ENCODE peak calls at places on chromosomes 2 and 18, in four cellular contexts. Y, P, R and L are unnamed samples.

GRCh38 chr18:75208055-75208835 is 694 bp downstream of the PTGR3 start:
- DNase-seq in Y (peak; percentile 34), P (no peak), R (peak; percentile 37), L (peak; percentile 60)

GRCh38 chr2:24164416-24164973 is 10.4 kb upstream of the FAM228A start:
- DNase-seq in Y (no peak), P (no peak), R (peak; percentile 73), L (peak; percentile 59)

GRCh38 chr2:178912416-178913056 is 105.3 kb upstream of the TTN start:
- DNase-seq in Y (no peak), P (no peak), R (no peak), L (no peak)

GRCh38 chr2:62077239-62077638 is 118.7 kb upstream of the B3GNT2 start:
- DNase-seq in Y (no peak), P (no peak), R (no peak), L (no peak)

GRCh38 chr2:236505648-236506047 is 64.0 kb upstream of the ACKR3 start:
- DNase-seq in Y (no peak), P (no peak), R (no peak), L (no peak)

GRCh38 chr18:23277399-23277798 is 142.1 kb downstream of the CABLES1 start:
- DNase-seq in Y (no peak), P (no peak), R (no peak), L (no peak)

GRCh38 chr18:48475635-48476549 is 62.9 kb upstream of the CTIF start:
- DNase-seq in Y (no peak), P (no peak), R (peak; percentile 62), L (peak; percentile 63)

GRCh38 chr2:70643715-70644114 is 90.1 kb upstream of the TGFA start:
- DNase-seq in Y (no peak), P (no peak), R (peak; percentile 72), L (peak; percentile 25)

GRCh38 chr2:196170681-196171247 is 614 bp downstream of the STK17B start:
- DNase-seq in Y (peak; percentile 32), P (peak; percentile 38), R (no peak), L (peak; percentile 19)

GRCh38 chr18:62119884-62120283 is 67.0 kb downstream of the PIGN start:
- DNase-seq in Y (no peak), P (no peak), R (no peak), L (no peak)

GRCh38 chr2:239009001-239009961 is 161.4 kb downstream of the TWIST2 start:
- DNase-seq in Y (no peak), P (no peak), R (no peak), L (no peak)

GRCh38 chr2:33494877-33495641 is 18.6 kb downstream of the RASGRP3 start:
- DNase-seq in Y (no peak), P (no peak), R (no peak), L (no peak)

GRCh38 chr2:240133401-240133800 is 2.7 kb downstream of the COPS9 start:
- DNase-seq in Y (no peak), P (no peak), R (no peak), L (no peak)

GRCh38 chr2:46207591-46207990 is 89.6 kb upstream of the EPAS1 start:
- DNase-seq in Y (no peak), P (no peak), R (no peak), L (no peak)

GRCh38 chr2:120433816-120434290 is 87.9 kb downstream of the INHBB start:
- DNase-seq in Y (no peak), P (no peak), R (no peak), L (no peak)

GRCh38 chr2:155727097-155727906 is 605.2 kb downstream of the NR4A2 start:
- DNase-seq in Y (no peak), P (no peak), R (no peak), L (no peak)

GRCh38 chr2:236338495-236339184 is 74.4 kb upstream of the ASB18 start:
- DNase-seq in Y (no peak), P (no peak), R (peak; percentile 48), L (peak; percentile 71)

GRCh38 chr18:2854871-2855270 is 8.1 kb downstream of the EMILIN2 start:
- DNase-seq in Y (no peak), P (no peak), R (no peak), L (no peak)

GRCh38 chr18:59208602-59209001 is 11.4 kb upstream of the GRP start:
- DNase-seq in Y (no peak), P (no peak), R (no peak), L (no peak)

GRCh38 chr18:66749030-66749429 is 145.1 kb upstream of the CDH19 start:
- DNase-seq in Y (no peak), P (no peak), R (no peak), L (no peak)

GRCh38 chr2:58098254-58099096 is 51.9 kb downstream of the VRK2 start:
- DNase-seq in Y (no peak), P (no peak), R (no peak), L (no peak)

GRCh38 chr18:58076052-58076451 is 32.0 kb downstream of the NEDD4L start:
- DNase-seq in Y (no peak), P (no peak), R (no peak), L (no peak)

GRCh38 chr2:161994766-161995165 is 79.2 kb downstream of the DPP4 start:
- DNase-seq in Y (no peak), P (no peak), R (no peak), L (no peak)

GRCh38 chr2:3461781-3462492 is 57.4 kb downstream of the ADI1 start:
- DNase-seq in Y (no peak), P (peak; percentile 36), R (no peak), L (peak; percentile 43)

GRCh38 chr2:27903649-27904544 is 13.4 kb downstream of the BABAM2 start:
- DNase-seq in Y (no peak), P (no peak), R (no peak), L (no peak)

GRCh38 chr2:19648583-19648982 is 253.2 kb downstream of the TTC32 start:
- DNase-seq in Y (no peak), P (no peak), R (no peak), L (no peak)

GRCh38 chr2:209383212-209383611 is 40.6 kb upstream of the MAP2 start:
- DNase-seq in Y (no peak), P (no peak), R (no peak), L (no peak)

GRCh38 chr2:95347681-95348608 is 50.8 kb downstream of the KCNIP3 start:
- DNase-seq in Y (no peak), P (no peak), R (no peak), L (no peak)

GRCh38 chr2:20223345-20224190 is 1.4 kb downstream of the SDC1 start:
- DNase-seq in Y (no peak), P (no peak), R (peak; percentile 46), L (peak; percentile 38)

GRCh38 chr18:37499913-37500312 is 65.7 kb downstream of the CELF4 start:
- DNase-seq in Y (no peak), P (no peak), R (no peak), L (no peak)

GRCh38 chr2:67626656-67627055 is 229.5 kb downstream of the ETAA1 start:
- DNase-seq in Y (no peak), P (no peak), R (no peak), L (no peak)

GRCh38 chr2:33292981-33293586 is 183.4 kb upstream of the RASGRP3 start:
- DNase-seq in Y (no peak), P (no peak), R (no peak), L (no peak)